ENCODE peak calls at places on chromosomes 6 and 20, in seven cellular contexts. S is Peyer's patch, C is cardiac muscle cell, H is left ventricle myocardium inferior, Y is astrocyte, Q is psoas muscle, V is aorta. N is an unnamed sample. For H3K36me3 and H3K27me3, the result is how much of the 10 kb centered on the place peaks cover.

GRCh38 chr20:16864069-16864468 is 115.9 kb downstream of the OTOR start:
- DNase-seq in V (no peak), S (no peak), Q (no peak), Y (peak), H (no peak), C (no peak), N (no peak)

GRCh38 chr6:170067923-170068360 is 222.9 kb downstream of the DLL1 start:
- DNase-seq in Q (no peak), H (no peak), S (no peak), Y (no peak), V (peak), C (no peak), N (no peak)

GRCh38 chr6:18186033-18186432 is 30.8 kb downstream of the KDM1B start:
- DNase-seq in Y (no peak), C (peak), S (no peak), H (no peak), V (no peak), Q (no peak), N (peak)

GRCh38 chr6:4687989-4688947 is 87.9 kb upstream of the CDYL start:
- DNase-seq in Q (no peak), H (no peak), Y (peak), S (no peak), C (peak), V (no peak), N (peak)

GRCh38 chr20:2453792-2454191 is 16.8 kb downstream of the SNRPB start:
- DNase-seq in V (no peak), H (no peak), Y (no peak), S (no peak), C (no peak), Q (no peak), N (no peak)

GRCh38 chr6:113434641-113435040 is 422.5 kb upstream of the MARCKS start:
- DNase-seq in C (no peak), Q (no peak), V (no peak), H (no peak), S (no peak), Y (no peak), N (no peak)

GRCh38 chr6:19554356-19555225 is 282.6 kb upstream of the ID4 start:
- DNase-seq in Q (no peak), C (peak), S (no peak), Y (no peak), H (no peak), V (peak), N (no peak)

GRCh38 chr6:169824848-169825557 is 73.6 kb downstream of the ERMARD start:
- DNase-seq in S (no peak), H (no peak), V (peak), C (no peak), Y (no peak), Q (no peak), N (no peak)

GRCh38 chr6:80541186-80541585 is 434.7 kb downstream of the BCKDHB start:
- DNase-seq in V (no peak), Y (peak), H (no peak), Q (no peak), S (no peak), C (peak), N (no peak)

GRCh38 chr6:137677714-137678113 is 183.5 kb upstream of the OLIG3 start:
- DNase-seq in Y (no peak), S (peak), C (peak), H (peak), V (no peak), Q (no peak), N (no peak)

GRCh38 chr20:25254986-25255680 is 7.2 kb downstream of the PYGB start:
- DNase-seq in V (peak), C (no peak), S (no peak), Y (no peak), H (peak), Q (peak), N (no peak)

GRCh38 chr20:23270427-23270911 is 80.1 kb upstream of the NXT1 start:
- DNase-seq in Q (no peak), V (no peak), Y (peak), S (no peak), H (no peak), C (peak), N (no peak)

GRCh38 chr20:31497838-31498540 is 16.3 kb upstream of the HM13 start:
- DNase-seq in V (peak), Y (peak), C (peak), H (peak), S (no peak), Q (peak), N (peak)

GRCh38 chr6:163415620-163416379 is 1.3 kb downstream of the QKI start:
- DNase-seq in S (peak), Q (peak), V (peak), H (peak), Y (peak), C (peak), N (peak)

GRCh38 chr6:41785254-41785653 is 2.2 kb upstream of the TOMM6 start:
- DNase-seq in S (no peak), C (no peak), H (peak), Y (no peak), Q (no peak), V (no peak), N (peak)

GRCh38 chr6:9516207-9516606 is 898.7 kb downstream of the TFAP2A start:
- DNase-seq in H (no peak), S (no peak), C (peak), Y (peak), V (no peak), Q (no peak), N (no peak)

GRCh38 chr6:124660185-124660584 is 302.1 kb upstream of the RNF217 start:
- DNase-seq in Q (no peak), S (no peak), H (no peak), C (no peak), Y (no peak), V (no peak), N (no peak)

GRCh38 chr6:10369896-10370295 is 45.0 kb downstream of the TFAP2A start:
- DNase-seq in H (no peak), C (no peak), Q (no peak), S (no peak), V (no peak), Y (peak), N (no peak)

GRCh38 chr6:7088076-7088742 is 19.6 kb upstream of the RREB1 start:
- DNase-seq in C (no peak), Q (no peak), H (no peak), S (no peak), V (no peak), Y (no peak), N (no peak)

GRCh38 chr6:108082539-108082938 is 8.0 kb upstream of the OSTM1 start:
- DNase-seq in V (no peak), H (no peak), Y (no peak), C (no peak), S (no peak), Q (no peak), N (no peak)

GRCh38 chr6:18263561-18264337 is 581 bp downstream of the DEK start:
- DNase-seq in Q (peak), C (peak), V (peak), H (peak), Y (peak), S (peak), N (peak)

GRCh38 chr6:155050311-155050710 is 55.2 kb downstream of the TIAM2 start:
- DNase-seq in S (no peak), H (no peak), C (no peak), Y (peak), V (no peak), Q (no peak), N (no peak)

GRCh38 chr6:128064540-128064895 is 163.7 kb upstream of the THEMIS start:
- DNase-seq in Q (no peak), Y (no peak), V (no peak), S (no peak), H (no peak), C (no peak), N (no peak)

GRCh38 chr6:7644394-7644793 is 54.4 kb downstream of the SNRNP48 start:
- DNase-seq in Y (no peak), H (no peak), V (no peak), C (no peak), S (no peak), Q (no peak), N (no peak)

GRCh38 chr20:40741507-40742106 is 52.6 kb upstream of the MAFB start:
- DNase-seq in V (no peak), Y (peak), C (peak), S (no peak), H (peak), Q (no peak), N (peak)

GRCh38 chr6:160041608-160042007 is 72.7 kb downstream of the IGF2R start:
- DNase-seq in H (peak), C (peak), V (no peak), Q (peak), S (no peak), Y (peak), N (no peak)

GRCh38 chr6:706161-706560 is 13.2 kb upstream of the EXOC2 start:
- DNase-seq in Q (no peak), C (no peak), S (no peak), Y (no peak), H (no peak), V (no peak), N (no peak)

GRCh38 chr20:40562031-40562430 is 127.0 kb downstream of the MAFB start:
- DNase-seq in H (no peak), C (peak), V (no peak), S (no peak), Q (no peak), Y (peak), N (peak)

GRCh38 chr6:3749390-3749978 is 2.0 kb downstream of the PXDC1 start:
- DNase-seq in Y (no peak), C (no peak), Q (no peak), V (no peak), S (peak), H (no peak), N (no peak)

GRCh38 chr6:134882426-134883038 is 67.4 kb downstream of the ALDH8A1 start:
- DNase-seq in V (peak), C (peak), Q (peak), Y (peak), S (peak), H (peak), N (peak)

GRCh38 chr20:15675813-15676484 is 897.3 kb downstream of the KIF16B start:
- DNase-seq in Y (no peak), Q (no peak), V (no peak), H (no peak), S (no peak), C (no peak), N (no peak)

GRCh38 chr20:15676815-15677214 is 896.4 kb downstream of the KIF16B start:
- DNase-seq in Q (no peak), H (no peak), C (no peak), Y (no peak), V (no peak), S (no peak), N (no peak)

GRCh38 chr20:15675151-15675550 is 898.1 kb downstream of the KIF16B start:
- DNase-seq in Y (no peak), S (no peak), H (no peak), V (no peak), Q (no peak), C (no peak), N (no peak)

GRCh38 chr20:15673206-15673605 is 900.0 kb downstream of the KIF16B start:
- DNase-seq in V (no peak), Y (peak), S (no peak), C (peak), H (no peak), Q (no peak), N (no peak)

GRCh38 chr20:15674253-15675145 is 898.7 kb downstream of the KIF16B start:
- DNase-seq in C (no peak), V (no peak), Q (no peak), S (no peak), H (no peak), Y (no peak), N (no peak)
- H3K36me3 ChIP-seq in C (under half), V (under half), Q (under half), S (under half), H (under half), Y (under half), N (under half)

DNA sequence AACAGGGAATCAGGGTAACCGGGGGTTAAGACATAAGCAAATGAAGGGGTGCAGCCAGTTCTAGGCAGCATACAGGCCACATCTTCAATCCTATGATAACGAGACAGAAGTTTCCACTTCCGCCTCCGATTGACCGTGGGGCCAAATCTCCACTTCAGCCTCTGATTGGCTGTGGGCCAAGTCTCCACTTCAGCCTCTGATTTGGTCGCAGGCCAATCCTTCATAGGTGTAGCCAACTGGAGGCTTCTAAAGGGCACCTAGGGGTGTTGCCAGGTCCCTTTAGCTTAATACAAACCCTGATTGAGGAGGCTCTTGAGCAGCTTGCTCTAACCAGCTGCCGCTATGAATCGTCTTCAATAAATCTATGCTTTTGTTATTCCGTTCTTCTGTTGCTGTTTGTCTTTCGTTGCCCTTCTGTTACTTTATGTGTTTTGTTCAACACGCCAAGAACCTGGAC is 2.1 kb upstream of the ERGIC3 start:
- DNase-seq in S (peak), Y (no peak), C (peak), V (peak), H (no peak), Q (peak), N (peak)
- H3K4me3 ChIP-seq in S (no peak), Y (no peak), C (peak), V (no peak), H (no peak), Q (no peak), N (peak)

GRCh38 chr20:32585011-32585518 is at the start of gene NOL4L:
- DNase-seq in Y (no peak), S (peak), C (peak), H (peak), Q (no peak), V (no peak), N (peak)
- H3K27me3 ChIP-seq in Y (under half), S (under half), C (under half), H (under half), Q (under half), V (under half), N (under half)

GRCh38 chr20:37386505-37387201 is 40.7 kb downstream of the SRC start:
- DNase-seq in V (no peak), Y (no peak), S (no peak), H (no peak), Q (peak), C (no peak), N (peak)
- H3K36me3 ChIP-seq in V (under half), Y (under half), S (under half), H (under half), Q (under half), C (under half), N (under half)